ENCODE peak calls at places on chromosomes 4 and X, in five cellular contexts. N is psoas muscle, F is neural progenitor cell, H is non-pigmented ciliary epithelial cell, Y is glutamatergic neuron. J is an unnamed sample.
A peak's percentile ranks its signal among the peaks of the same experiment; 100 is the strongest.

GRCh38 chr4:101346562-101347266 is 612 bp downstream of the PPP3CA start:
- DNase-seq in N (peak; percentile 70), F (peak; percentile 80), H (no peak), Y (peak; percentile 68), J (peak; percentile 79)

GRCh38 chrX:1400049-1400448 is 8.1 kb upstream of the SLC25A6 start:
- DNase-seq in Y (no peak), H (no peak), N (no peak), F (no peak), J (peak; percentile 19)

GRCh38 chr4:159047478-159048165 is 55.3 kb upstream of the RAPGEF2 start:
- DNase-seq in H (peak; percentile 45), F (no peak), N (no peak), Y (no peak), J (no peak)

GRCh38 chr4:171962110-171962509 is 148.9 kb downstream of the GALNTL6 start:
- DNase-seq in Y (no peak), H (no peak), N (no peak), F (no peak), J (no peak)

GRCh38 chrX:42415636-42416035 is 362.3 kb downstream of the PPP1R2C start:
- DNase-seq in N (no peak), Y (no peak), F (no peak), H (no peak), J (no peak)

GRCh38 chr4:154208424-154208823 is 283.2 kb downstream of the DCHS2 start:
- DNase-seq in H (no peak), Y (no peak), N (no peak), F (no peak), J (no peak)

GRCh38 chr4:104494822-104495559 is at the start of gene CXXC4:
- DNase-seq in F (peak; percentile 94), H (peak; percentile 14), Y (peak; percentile 84), N (peak; percentile 37), J (peak; percentile 61)

GRCh38 chr4:174016251-174016650 is 267.2 kb downstream of the FBXO8 start:
- DNase-seq in H (no peak), Y (no peak), F (no peak), N (no peak), J (no peak)

GRCh38 chr4:25367004-25367621 is 9.9 kb upstream of the ANAPC4 start:
- DNase-seq in H (no peak), Y (no peak), F (peak; percentile 46), N (no peak), J (no peak)

GRCh38 chr4:76703123-76703490 is 194.8 kb downstream of the SOWAHB start:
- DNase-seq in Y (no peak), F (no peak), H (no peak), N (no peak), J (no peak)

GRCh38 chr4:175930471-175930870 is 118.4 kb upstream of the GPM6A start:
- DNase-seq in H (no peak), F (no peak), N (no peak), Y (no peak), J (no peak)

GRCh38 chr4:48604041-48604440 is 114.0 kb downstream of the ZAR1 start:
- DNase-seq in N (no peak), H (no peak), Y (no peak), F (no peak), J (no peak)

GRCh38 chr4:79700356-79700755 is 292.3 kb upstream of the GK2 start:
- DNase-seq in H (no peak), N (no peak), F (no peak), Y (no peak), J (no peak)

GRCh38 chr4:177938226-177938625 is 496.0 kb upstream of the AGA start:
- DNase-seq in H (no peak), Y (no peak), F (no peak), N (no peak), J (no peak)

GRCh38 chrX:41558531-41558930 is 111.4 kb downstream of the NYX start:
- DNase-seq in H (no peak), N (no peak), F (peak; percentile 13), Y (no peak), J (no peak)

GRCh38 chr4:72987741-72988729 is 81.5 kb downstream of the COX18 start:
- DNase-seq in H (no peak), N (no peak), Y (no peak), F (no peak), J (no peak)

GRCh38 chr4:7625073-7625472 is 190.3 kb upstream of the PSAPL1 start:
- DNase-seq in N (no peak), H (no peak), Y (no peak), F (no peak), J (peak; percentile 74)

GRCh38 chrX:100591256-100592051 is 6.7 kb downstream of the TNMD start:
- DNase-seq in N (peak; percentile 31), Y (no peak), H (no peak), F (no peak), J (no peak)

GRCh38 chr4:110249687-110250387 is 51.4 kb upstream of the ELOVL6 start:
- DNase-seq in N (no peak), H (no peak), F (no peak), Y (no peak), J (no peak)

GRCh38 chrX:17192111-17192510 is 182.9 kb upstream of the NHS start:
- DNase-seq in Y (no peak), H (no peak), F (no peak), N (no peak), J (no peak)

GRCh38 chrX:129495941-129496340 is 27.3 kb downstream of the SMARCA1 start:
- DNase-seq in Y (no peak), N (no peak), F (no peak), H (no peak), J (no peak)

GRCh38 chrX:115690554-115691216 is 129.7 kb downstream of the PLS3 start:
- DNase-seq in Y (peak; percentile 23), F (peak; percentile 91), N (no peak), H (peak; percentile 57), J (peak; percentile 60)

GRCh38 chrX:17805120-17805519 is 56.0 kb downstream of the RAI2 start:
- DNase-seq in Y (no peak), F (no peak), H (no peak), N (no peak), J (no peak)

GRCh38 chrX:42107495-42108139 is 184.3 kb upstream of the CASK start:
- DNase-seq in Y (no peak), H (no peak), N (no peak), F (no peak), J (no peak)

J was measured in aorta.